ENCODE peak calls at places on chromosomes 2 and 18, in ten cellular contexts. One of them, this sample, is unnamed.

GRCh38 chr2:84781942-84782716 is 98.8 kb downstream of the TRABD2A start:
- DNase-seq in GM12878: no peak
- DNase-seq in cardiac fibroblast: no peak
- DNase-seq in gastrocnemius medialis: no peak
- DNase-seq in mesothelial cell of epicardium: no peak
- DNase-seq in HFFc6: no peak
- DNase-seq in mammary epithelial cell: peak; percentile 74
- DNase-seq in BJ: no peak
- DNase-seq in right lobe of liver: no peak
- DNase-seq in fibroblast of pulmonary artery: no peak
- DNase-seq in this sample: peak; percentile 34

GRCh38 chr2:212538156-212539144 is at the start of gene ERBB4:
- DNase-seq in cardiac fibroblast: no peak
- DNase-seq in gastrocnemius medialis: no peak
- DNase-seq in fibroblast of pulmonary artery: no peak
- DNase-seq in GM12878: no peak
- DNase-seq in mammary epithelial cell: no peak
- DNase-seq in right lobe of liver: peak; percentile 18
- DNase-seq in BJ: no peak
- DNase-seq in mesothelial cell of epicardium: peak; percentile 45
- DNase-seq in HFFc6: no peak
- DNase-seq in this sample: no peak

GRCh38 chr18:6714027-6714426 is 15.5 kb upstream of the ARHGAP28 start:
- DNase-seq in gastrocnemius medialis: no peak
- DNase-seq in HFFc6: no peak
- DNase-seq in mammary epithelial cell: no peak
- DNase-seq in fibroblast of pulmonary artery: no peak
- DNase-seq in BJ: no peak
- DNase-seq in GM12878: no peak
- DNase-seq in right lobe of liver: no peak
- DNase-seq in cardiac fibroblast: no peak
- DNase-seq in mesothelial cell of epicardium: no peak
- DNase-seq in this sample: no peak

GRCh38 chr2:230383453-230383852 is 32.5 kb upstream of the SP100 start:
- DNase-seq in right lobe of liver: no peak
- DNase-seq in gastrocnemius medialis: no peak
- DNase-seq in HFFc6: no peak
- DNase-seq in mammary epithelial cell: no peak
- DNase-seq in mesothelial cell of epicardium: no peak
- DNase-seq in fibroblast of pulmonary artery: no peak
- DNase-seq in BJ: no peak
- DNase-seq in GM12878: no peak
- DNase-seq in cardiac fibroblast: no peak
- DNase-seq in this sample: no peak

GRCh38 chr2:28406276-28407096 is 13.8 kb downstream of the FOSL2 start:
- DNase-seq in GM12878: no peak
- DNase-seq in fibroblast of pulmonary artery: peak; percentile 76
- DNase-seq in HFFc6: no peak
- DNase-seq in mesothelial cell of epicardium: no peak
- DNase-seq in mammary epithelial cell: peak; percentile 89
- DNase-seq in BJ: no peak
- DNase-seq in cardiac fibroblast: peak; percentile 73
- DNase-seq in right lobe of liver: peak; percentile 65
- DNase-seq in gastrocnemius medialis: no peak
- DNase-seq in this sample: peak; percentile 84

GRCh38 chr2:70328921-70329561 is 27.2 kb upstream of the FAM136A start:
- DNase-seq in mesothelial cell of epicardium: no peak
- DNase-seq in right lobe of liver: peak; percentile 24
- DNase-seq in gastrocnemius medialis: no peak
- DNase-seq in mammary epithelial cell: peak; percentile 97
- DNase-seq in BJ: no peak
- DNase-seq in cardiac fibroblast: no peak
- DNase-seq in HFFc6: no peak
- DNase-seq in fibroblast of pulmonary artery: no peak
- DNase-seq in GM12878: no peak
- DNase-seq in this sample: no peak

GRCh38 chr2:121697108-121697631 is 39.5 kb downstream of the NIFK start:
- DNase-seq in mammary epithelial cell: peak; percentile 43
- DNase-seq in mesothelial cell of epicardium: no peak
- DNase-seq in right lobe of liver: no peak
- DNase-seq in BJ: no peak
- DNase-seq in fibroblast of pulmonary artery: no peak
- DNase-seq in cardiac fibroblast: no peak
- DNase-seq in gastrocnemius medialis: no peak
- DNase-seq in GM12878: no peak
- DNase-seq in HFFc6: no peak
- DNase-seq in this sample: no peak

GRCh38 chr2:179861777-179862117 is 335 bp upstream of the ZNF385B start:
- DNase-seq in fibroblast of pulmonary artery: peak; percentile 12
- DNase-seq in right lobe of liver: no peak
- DNase-seq in mesothelial cell of epicardium: peak; percentile 47
- DNase-seq in cardiac fibroblast: peak; percentile 17
- DNase-seq in BJ: no peak
- DNase-seq in gastrocnemius medialis: no peak
- DNase-seq in HFFc6: no peak
- DNase-seq in GM12878: no peak
- DNase-seq in mammary epithelial cell: peak; percentile 2
- DNase-seq in this sample: no peak

GRCh38 chr2:219962089-219962488 is 334.7 kb downstream of the SLC4A3 start:
- DNase-seq in GM12878: no peak
- DNase-seq in HFFc6: no peak
- DNase-seq in BJ: no peak
- DNase-seq in gastrocnemius medialis: no peak
- DNase-seq in mammary epithelial cell: no peak
- DNase-seq in cardiac fibroblast: no peak
- DNase-seq in right lobe of liver: no peak
- DNase-seq in fibroblast of pulmonary artery: no peak
- DNase-seq in mesothelial cell of epicardium: no peak
- DNase-seq in this sample: no peak

GRCh38 chr2:219968685-219969345 is 341.4 kb downstream of the SLC4A3 start:
- DNase-seq in mesothelial cell of epicardium: no peak
- DNase-seq in GM12878: no peak
- DNase-seq in mammary epithelial cell: peak; percentile 96
- DNase-seq in fibroblast of pulmonary artery: no peak
- DNase-seq in HFFc6: peak; percentile 80
- DNase-seq in BJ: no peak
- DNase-seq in right lobe of liver: no peak
- DNase-seq in gastrocnemius medialis: no peak
- DNase-seq in cardiac fibroblast: no peak
- DNase-seq in this sample: no peak

GRCh38 chr2:219969508-219969907 is 342.1 kb downstream of the SLC4A3 start:
- DNase-seq in cardiac fibroblast: peak; percentile 7
- DNase-seq in mammary epithelial cell: peak; percentile 88
- DNase-seq in BJ: peak; percentile 79
- DNase-seq in HFFc6: peak; percentile 96
- DNase-seq in fibroblast of pulmonary artery: peak; percentile 1
- DNase-seq in right lobe of liver: no peak
- DNase-seq in GM12878: no peak
- DNase-seq in mesothelial cell of epicardium: no peak
- DNase-seq in gastrocnemius medialis: no peak
- DNase-seq in this sample: no peak

GRCh38 chr2:219962801-219963200 is 335.4 kb downstream of the SLC4A3 start:
- DNase-seq in gastrocnemius medialis: no peak
- DNase-seq in fibroblast of pulmonary artery: no peak
- DNase-seq in GM12878: no peak
- DNase-seq in cardiac fibroblast: no peak
- DNase-seq in BJ: no peak
- DNase-seq in mammary epithelial cell: no peak
- DNase-seq in HFFc6: no peak
- DNase-seq in mesothelial cell of epicardium: no peak
- DNase-seq in right lobe of liver: no peak
- DNase-seq in this sample: no peak

DNA sequence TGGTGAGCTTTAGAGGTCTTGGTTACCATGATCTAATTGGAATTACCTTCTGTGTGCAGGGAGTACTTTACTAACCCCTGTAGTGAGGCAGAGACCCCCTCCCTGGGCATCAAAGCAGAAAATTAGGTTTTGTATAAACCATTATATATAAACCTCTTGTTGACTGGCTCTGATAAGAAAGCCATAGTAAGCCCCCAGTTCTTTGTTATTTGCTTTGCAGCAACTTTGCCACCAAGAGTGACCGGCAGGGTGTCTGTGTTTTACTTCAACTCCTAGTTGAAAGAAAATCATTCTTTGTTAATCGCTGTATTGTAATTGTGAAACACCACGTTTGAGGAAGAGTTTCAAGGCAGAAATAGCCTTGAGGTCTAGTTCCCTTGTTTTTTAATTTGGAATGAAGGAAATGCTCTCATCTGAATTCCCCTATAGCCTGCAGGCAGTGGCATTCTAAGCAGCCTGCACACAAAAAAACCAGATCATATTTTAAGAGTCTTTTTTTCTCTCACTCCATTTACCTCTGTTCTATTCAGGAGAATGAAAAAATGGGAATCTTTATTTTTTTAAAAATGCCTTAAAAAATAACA is 337.9 kb downstream of the SLC4A3 start:
- DNase-seq in HFFc6: no peak
- DNase-seq in cardiac fibroblast: no peak
- DNase-seq in GM12878: no peak
- DNase-seq in mesothelial cell of epicardium: no peak
- DNase-seq in gastrocnemius medialis: no peak
- DNase-seq in BJ: no peak
- DNase-seq in mammary epithelial cell: peak; percentile 40
- DNase-seq in fibroblast of pulmonary artery: no peak
- DNase-seq in right lobe of liver: no peak
- DNase-seq in this sample: no peak
- TF ChIP-seq CTCF in HFFc6: no peak
- TF ChIP-seq CTCF in cardiac fibroblast: no peak
- TF ChIP-seq CTCF in GM12878: no peak
- TF ChIP-seq CTCF in mesothelial cell of epicardium: no peak
- TF ChIP-seq CTCF in gastrocnemius medialis: no peak
- TF ChIP-seq CTCF in BJ: no peak
- TF ChIP-seq CTCF in mammary epithelial cell: no peak
- TF ChIP-seq CTCF in fibroblast of pulmonary artery: no peak
- TF ChIP-seq CTCF in right lobe of liver: no peak
- TF ChIP-seq CTCF in this sample: no peak

GRCh38 chr2:74461187-74462053 is 3.2 kb downstream of the WBP1 start:
- DNase-seq in GM12878: no peak
- DNase-seq in right lobe of liver: no peak
- DNase-seq in BJ: no peak
- DNase-seq in gastrocnemius medialis: no peak
- DNase-seq in mesothelial cell of epicardium: no peak
- DNase-seq in fibroblast of pulmonary artery: no peak
- DNase-seq in HFFc6: no peak
- DNase-seq in cardiac fibroblast: no peak
- DNase-seq in mammary epithelial cell: no peak
- DNase-seq in this sample: no peak
- TF ChIP-seq CTCF in GM12878: peak; percentile 38
- TF ChIP-seq CTCF in right lobe of liver: no peak
- TF ChIP-seq CTCF in BJ: peak; percentile 23
- TF ChIP-seq CTCF in gastrocnemius medialis: no peak
- TF ChIP-seq CTCF in mesothelial cell of epicardium: no peak
- TF ChIP-seq CTCF in fibroblast of pulmonary artery: peak; percentile 7
- TF ChIP-seq CTCF in HFFc6: peak; percentile 36
- TF ChIP-seq CTCF in cardiac fibroblast: peak; percentile 4
- TF ChIP-seq CTCF in mammary epithelial cell: peak; percentile 24
- TF ChIP-seq CTCF in this sample: no peak

GRCh38 chr18:75858754-75859153 is 431.3 kb upstream of the SMIM21 start:
- DNase-seq in fibroblast of pulmonary artery: no peak
- DNase-seq in BJ: no peak
- DNase-seq in gastrocnemius medialis: no peak
- DNase-seq in right lobe of liver: no peak
- DNase-seq in mammary epithelial cell: no peak
- DNase-seq in GM12878: no peak
- DNase-seq in mesothelial cell of epicardium: no peak
- DNase-seq in HFFc6: no peak
- DNase-seq in cardiac fibroblast: no peak
- DNase-seq in this sample: no peak

GRCh38 chr18:75859533-75859932 is 432.0 kb upstream of the SMIM21 start:
- DNase-seq in fibroblast of pulmonary artery: no peak
- DNase-seq in cardiac fibroblast: no peak
- DNase-seq in right lobe of liver: no peak
- DNase-seq in gastrocnemius medialis: no peak
- DNase-seq in mammary epithelial cell: no peak
- DNase-seq in mesothelial cell of epicardium: no peak
- DNase-seq in GM12878: no peak
- DNase-seq in BJ: no peak
- DNase-seq in HFFc6: no peak
- DNase-seq in this sample: no peak

GRCh38 chr18:75857558-75857957 is 430.1 kb upstream of the SMIM21 start:
- DNase-seq in GM12878: no peak
- DNase-seq in right lobe of liver: no peak
- DNase-seq in mammary epithelial cell: no peak
- DNase-seq in BJ: no peak
- DNase-seq in gastrocnemius medialis: no peak
- DNase-seq in cardiac fibroblast: no peak
- DNase-seq in HFFc6: no peak
- DNase-seq in fibroblast of pulmonary artery: no peak
- DNase-seq in mesothelial cell of epicardium: no peak
- DNase-seq in this sample: no peak

GRCh38 chr18:75854808-75855207 is 427.3 kb upstream of the SMIM21 start:
- DNase-seq in mesothelial cell of epicardium: no peak
- DNase-seq in right lobe of liver: no peak
- DNase-seq in mammary epithelial cell: no peak
- DNase-seq in BJ: no peak
- DNase-seq in HFFc6: no peak
- DNase-seq in gastrocnemius medialis: no peak
- DNase-seq in GM12878: no peak
- DNase-seq in cardiac fibroblast: no peak
- DNase-seq in fibroblast of pulmonary artery: no peak
- DNase-seq in this sample: no peak

GRCh38 chr18:75854174-75854573 is 426.7 kb upstream of the SMIM21 start:
- DNase-seq in cardiac fibroblast: no peak
- DNase-seq in BJ: no peak
- DNase-seq in right lobe of liver: no peak
- DNase-seq in fibroblast of pulmonary artery: no peak
- DNase-seq in GM12878: no peak
- DNase-seq in gastrocnemius medialis: no peak
- DNase-seq in HFFc6: no peak
- DNase-seq in mesothelial cell of epicardium: no peak
- DNase-seq in mammary epithelial cell: no peak
- DNase-seq in this sample: no peak
- TF ChIP-seq CTCF in cardiac fibroblast: peak; percentile 9
- TF ChIP-seq CTCF in BJ: peak; percentile 37
- TF ChIP-seq CTCF in right lobe of liver: peak; percentile 19
- TF ChIP-seq CTCF in fibroblast of pulmonary artery: no peak
- TF ChIP-seq CTCF in GM12878: peak; percentile 58
- TF ChIP-seq CTCF in gastrocnemius medialis: no peak
- TF ChIP-seq CTCF in HFFc6: peak; percentile 47
- TF ChIP-seq CTCF in mesothelial cell of epicardium: no peak
- TF ChIP-seq CTCF in mammary epithelial cell: peak; percentile 25
- TF ChIP-seq CTCF in this sample: no peak

DNA sequence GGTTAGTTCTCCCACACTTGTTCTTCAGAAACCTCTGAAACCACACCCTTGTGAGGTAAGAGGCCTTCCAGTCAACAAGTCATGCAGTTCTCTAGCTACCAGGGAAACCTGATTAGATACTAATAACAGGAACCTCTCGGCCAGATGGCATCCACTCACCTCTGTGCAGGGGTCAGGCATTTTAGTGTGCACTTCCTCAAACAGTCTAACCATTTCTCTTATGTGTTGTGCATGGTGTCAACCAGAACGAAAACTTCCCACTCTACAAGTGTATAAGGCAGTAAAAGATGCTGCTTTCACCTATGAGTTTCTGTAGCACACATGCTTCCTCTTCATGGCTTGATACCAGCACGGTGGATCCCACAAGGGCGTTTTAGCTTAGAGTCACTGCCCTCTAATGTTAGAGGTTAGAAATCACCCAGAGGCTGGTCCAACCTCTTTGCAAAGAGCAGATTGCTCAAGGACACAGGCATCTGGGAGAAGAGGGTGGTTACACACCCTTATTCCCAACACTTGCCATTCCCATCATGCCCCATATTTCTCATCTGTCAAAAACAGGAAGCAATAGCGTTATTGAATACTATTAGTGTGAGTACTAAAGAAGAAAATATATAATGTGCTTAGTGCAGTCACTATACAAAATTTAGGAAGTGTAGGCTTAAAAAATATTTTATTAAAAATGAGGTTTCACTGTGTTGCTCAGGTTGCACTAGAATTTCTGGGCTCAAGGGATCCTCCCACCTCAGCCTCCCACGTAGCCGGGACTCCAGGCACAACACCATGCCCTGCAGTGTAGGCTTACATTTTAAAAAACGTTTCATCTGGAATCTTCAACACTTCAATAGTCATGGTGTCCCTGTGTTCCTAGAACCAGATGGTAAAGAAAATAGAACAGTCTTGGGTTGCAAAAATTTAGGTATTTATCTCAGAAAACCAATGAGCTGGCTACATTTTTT is 34.5 kb upstream of the RAB31 start:
- DNase-seq in right lobe of liver: no peak
- DNase-seq in cardiac fibroblast: peak; percentile 84
- DNase-seq in GM12878: peak; percentile 99
- DNase-seq in mesothelial cell of epicardium: no peak
- DNase-seq in BJ: no peak
- DNase-seq in HFFc6: peak; percentile 66
- DNase-seq in fibroblast of pulmonary artery: peak; percentile 81
- DNase-seq in gastrocnemius medialis: no peak
- DNase-seq in mammary epithelial cell: peak; percentile 99
- DNase-seq in this sample: no peak
- TF ChIP-seq CTCF in right lobe of liver: peak; percentile 41
- TF ChIP-seq CTCF in cardiac fibroblast: peak; percentile 37
- TF ChIP-seq CTCF in GM12878: peak; percentile 34
- TF ChIP-seq CTCF in mesothelial cell of epicardium: no peak
- TF ChIP-seq CTCF in BJ: peak; percentile 53
- TF ChIP-seq CTCF in HFFc6: peak; percentile 68
- TF ChIP-seq CTCF in fibroblast of pulmonary artery: peak; percentile 42
- TF ChIP-seq CTCF in gastrocnemius medialis: no peak
- TF ChIP-seq CTCF in mammary epithelial cell: peak; percentile 27
- TF ChIP-seq CTCF in this sample: no peak

This sample was measured in natural killer cell.